ENCODE peak calls at places on chromosomes 7 and 10, in six cellular contexts. U, X, I, J, L and T are unnamed samples.

GRCh38 chr10:788796-789748 is 99.6 kb upstream of the DIP2C start:
- DNase-seq in X (peak), J (peak), L (peak), I (peak), U (peak), T (peak)

GRCh38 chr10:3477683-3478082 is 305.1 kb upstream of the PITRM1 start:
- DNase-seq in J (peak), U (peak), X (no peak), L (no peak), I (no peak), T (peak)

GRCh38 chr7:90178166-90178565 is 23.9 kb downstream of the STEAP1 start:
- DNase-seq in I (no peak), X (no peak), J (no peak), U (no peak), L (no peak), T (no peak)

GRCh38 chr10:16944961-16945360 is 127.7 kb upstream of the RSU1 start:
- DNase-seq in U (no peak), X (no peak), J (no peak), I (no peak), L (no peak), T (no peak)

GRCh38 chr10:3873728-3874461 is 88.9 kb upstream of the KLF6 start:
- DNase-seq in U (no peak), L (no peak), I (no peak), J (peak), X (no peak), T (peak)

GRCh38 chr10:119406888-119407777 is 135.4 kb downstream of the RGS10 start:
- DNase-seq in I (no peak), U (no peak), J (no peak), L (no peak), X (no peak), T (no peak)

GRCh38 chr10:33111652-33112051 is 153.6 kb upstream of the ITGB1 start:
- DNase-seq in I (no peak), J (no peak), X (no peak), L (no peak), U (no peak), T (no peak)

GRCh38 chr10:5534880-5535856 is 10.4 kb downstream of the CALML3 start:
- DNase-seq in J (peak), I (peak), U (no peak), X (no peak), L (no peak), T (peak)

GRCh38 chr7:127968547-127968946 is 62.7 kb downstream of the LRRC4 start:
- DNase-seq in X (no peak), L (no peak), U (no peak), J (no peak), I (no peak), T (no peak)

GRCh38 chr10:533611-534566 is 155.6 kb downstream of the DIP2C start:
- DNase-seq in L (no peak), U (no peak), X (no peak), J (no peak), I (no peak), T (no peak)

GRCh38 chr10:69500864-69501468 is 49.7 kb downstream of the TSPAN15 start:
- DNase-seq in I (no peak), U (no peak), J (no peak), L (no peak), X (peak), T (no peak)

GRCh38 chr7:116316838-116317612 is 106.7 kb downstream of the TES start:
- DNase-seq in U (peak), X (peak), I (peak), L (no peak), J (peak), T (peak)

DNA sequence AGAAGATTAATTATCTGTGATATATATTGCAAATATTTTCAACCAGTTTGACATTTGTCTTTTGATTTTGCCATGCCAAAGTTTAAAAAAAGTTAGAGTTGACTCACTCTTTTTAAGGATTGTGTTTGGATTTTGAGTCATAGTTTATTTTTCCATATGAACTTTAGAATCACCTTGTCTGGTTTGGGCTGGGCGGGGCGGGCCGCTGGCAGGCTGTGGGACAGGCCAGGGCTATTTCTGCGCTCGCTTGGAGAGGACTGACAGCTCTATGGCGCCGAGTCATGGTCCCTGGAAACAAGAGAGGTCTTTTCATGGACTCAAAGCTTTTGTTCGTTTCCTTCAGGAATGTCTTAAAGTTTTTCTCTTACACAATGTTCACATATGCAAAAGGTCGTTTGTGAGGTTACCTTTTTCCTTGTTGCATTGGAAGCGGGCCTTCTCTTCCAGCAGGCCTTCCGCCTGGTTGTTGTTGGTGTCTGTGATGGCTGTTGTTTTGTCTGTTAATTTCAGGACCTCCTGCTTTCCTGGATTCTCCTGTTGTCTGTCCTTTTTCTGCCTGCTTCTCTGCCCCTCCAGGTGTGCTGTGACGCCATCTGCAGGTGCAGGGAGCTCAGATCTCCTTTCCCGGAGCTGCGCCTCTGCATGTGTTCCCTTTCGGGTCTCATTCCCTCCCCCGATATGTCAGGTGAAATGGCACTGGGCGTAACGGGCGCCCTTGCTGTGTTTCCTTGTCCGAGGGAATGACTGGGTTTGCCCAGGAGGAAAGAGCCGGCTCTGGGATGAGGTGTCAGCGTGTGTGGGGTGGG is 53.8 kb downstream of the INPP5A start:
- DNase-seq in I (peak), L (no peak), J (peak), U (peak), X (peak), T (peak)
- TF ChIP-seq CTCF in I (no peak), L (no peak), J (peak), U (no peak), X (no peak), T (no peak)

DNA sequence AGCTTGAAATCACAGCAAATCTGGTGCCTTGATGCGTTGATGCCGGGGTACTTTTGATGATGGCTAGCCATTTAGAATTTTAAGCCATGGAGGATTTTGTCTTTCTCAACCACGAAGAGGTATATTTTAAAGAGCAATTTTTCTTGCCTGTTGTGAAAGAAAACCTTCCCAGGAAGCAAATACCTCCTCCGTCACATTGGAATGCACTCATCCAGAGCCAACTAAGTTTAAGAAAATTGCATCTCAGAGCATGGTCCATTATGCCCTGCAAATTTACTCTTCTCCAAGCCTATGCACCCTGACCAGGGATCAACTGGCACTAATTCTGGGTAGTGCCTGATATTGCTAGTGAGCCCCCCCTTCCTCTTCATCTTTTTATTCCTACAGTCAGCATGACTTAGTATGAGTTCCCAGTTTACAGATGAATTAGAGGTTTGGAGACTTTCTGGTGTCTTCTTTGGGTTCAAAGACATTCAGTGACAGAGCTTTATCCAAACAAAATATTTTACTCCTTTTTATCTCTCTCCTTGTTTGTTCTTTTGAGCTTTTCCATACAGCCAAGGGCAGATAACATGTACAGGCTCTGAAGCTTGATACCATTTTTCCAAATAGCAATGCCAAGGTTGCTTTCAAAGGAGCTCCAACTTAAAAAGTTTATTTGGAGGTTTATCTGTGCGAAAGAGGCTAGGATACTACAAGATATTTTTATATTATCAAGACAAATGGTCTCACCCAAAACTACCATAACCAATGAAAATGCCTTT is 56.6 kb upstream of the ANK3 start:
- DNase-seq in U (peak), J (no peak), I (no peak), X (no peak), L (no peak), T (no peak)
- H3K4me3 ChIP-seq in U (peak), J (no peak), I (no peak), X (no peak), L (no peak), T (no peak)

DNA sequence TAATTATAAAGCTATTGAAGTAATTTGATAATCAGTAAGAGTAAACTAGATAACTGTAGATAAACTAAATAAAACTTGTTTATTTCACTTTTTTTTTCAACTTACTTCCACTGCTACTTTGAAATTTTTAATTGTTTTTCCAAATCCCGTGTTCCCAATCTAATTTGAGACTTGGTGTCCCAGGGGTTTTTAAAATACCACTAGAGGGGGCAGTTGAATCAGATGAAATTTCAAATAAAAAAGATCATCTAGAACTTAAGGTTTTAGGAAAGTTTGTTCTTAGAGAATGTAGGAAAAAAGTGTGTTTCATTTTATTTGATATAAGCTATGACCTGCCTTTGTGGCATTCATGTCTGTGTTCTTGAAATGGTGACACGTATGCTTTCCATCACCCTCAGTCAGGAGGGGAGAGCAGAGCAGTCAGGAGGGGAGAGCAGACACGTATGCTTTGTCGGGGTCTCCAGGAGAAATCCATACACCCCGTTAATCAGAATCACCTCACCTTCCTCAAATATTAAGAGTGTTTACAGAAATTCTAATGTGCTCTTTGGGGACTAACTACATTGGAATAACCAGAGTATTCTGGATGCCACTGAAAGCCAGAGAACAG is 49.9 kb downstream of the C10orf67 start:
- DNase-seq in L (no peak), U (peak), I (no peak), X (no peak), J (peak), T (no peak)
- TF ChIP-seq CTCF in L (no peak), U (peak), I (no peak), X (no peak), J (peak), T (peak)

GRCh38 chr7:120981888-120982615 is 6.5 kb upstream of the CPED1 start:
- DNase-seq in U (peak), X (no peak), L (no peak), J (peak), I (no peak), T (peak)
- H3K4me3 ChIP-seq in U (no peak), X (no peak), L (no peak), J (no peak), I (no peak), T (no peak)

DNA sequence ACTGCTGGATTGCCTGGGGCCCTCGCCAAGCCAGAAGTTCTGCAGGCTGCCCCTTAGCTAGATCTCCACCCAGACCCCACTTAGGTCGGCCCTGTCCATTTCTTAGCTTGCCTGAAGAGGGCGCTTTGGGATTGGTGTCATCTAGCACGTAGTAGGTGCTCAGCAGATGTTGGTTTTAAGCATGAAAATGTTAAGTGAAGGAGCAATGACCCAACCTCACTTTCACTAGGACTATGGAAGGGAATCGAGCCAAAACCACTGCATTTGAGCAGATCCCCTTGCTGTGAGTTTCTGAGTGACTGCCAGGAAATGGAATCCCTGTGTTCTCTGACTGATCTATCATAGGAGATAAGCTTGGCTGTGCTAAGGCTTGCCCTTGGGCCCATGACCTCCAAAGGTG is 131.7 kb upstream of the EEPD1 start:
- DNase-seq in I (peak), U (peak), J (no peak), L (no peak), X (no peak), T (no peak)
- TF ChIP-seq CTCF in I (no peak), U (peak), J (peak), L (no peak), X (no peak), T (peak)

DNA sequence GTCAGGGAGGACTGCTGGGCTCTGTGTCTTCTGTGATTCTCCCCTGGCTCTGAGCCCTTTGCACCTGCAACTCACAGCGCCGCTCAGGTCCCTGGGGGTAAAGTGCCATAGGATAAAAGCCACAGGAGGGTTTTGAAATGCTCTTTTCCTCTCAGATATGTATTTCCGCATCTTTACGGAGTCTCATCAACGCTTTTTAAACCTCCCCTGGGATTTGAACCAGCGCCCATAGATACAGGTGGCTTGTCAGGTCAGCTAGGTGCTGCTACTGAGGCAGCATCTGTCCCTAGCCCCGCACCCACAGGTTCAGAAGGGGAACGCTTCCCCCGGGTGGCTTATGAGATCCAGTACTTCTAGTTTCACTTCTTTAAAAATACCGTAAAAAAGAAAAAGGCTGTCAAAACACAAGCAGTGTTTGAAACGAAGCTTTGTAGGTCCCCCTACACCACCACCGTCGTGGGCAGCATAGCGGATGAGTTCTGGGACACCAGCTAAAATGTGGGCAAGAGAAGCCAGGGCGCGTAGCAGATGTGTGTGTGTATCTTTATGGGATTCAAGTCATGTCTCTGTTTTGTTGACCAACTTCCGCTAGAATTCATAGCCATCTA is 173.5 kb downstream of the CUX1 start:
- DNase-seq in I (no peak), J (no peak), L (no peak), U (no peak), X (no peak), T (no peak)
- H3K4me3 ChIP-seq in I (no peak), J (no peak), L (no peak), U (no peak), X (no peak), T (no peak)

GRCh38 chr10:79273603-79274002 is 73.7 kb upstream of the PPIF start:
- DNase-seq in X (no peak), J (no peak), L (peak), I (no peak), U (no peak), T (no peak)
- TF ChIP-seq CTCF in X (no peak), J (no peak), L (no peak), I (no peak), U (no peak), T (no peak)

DNA sequence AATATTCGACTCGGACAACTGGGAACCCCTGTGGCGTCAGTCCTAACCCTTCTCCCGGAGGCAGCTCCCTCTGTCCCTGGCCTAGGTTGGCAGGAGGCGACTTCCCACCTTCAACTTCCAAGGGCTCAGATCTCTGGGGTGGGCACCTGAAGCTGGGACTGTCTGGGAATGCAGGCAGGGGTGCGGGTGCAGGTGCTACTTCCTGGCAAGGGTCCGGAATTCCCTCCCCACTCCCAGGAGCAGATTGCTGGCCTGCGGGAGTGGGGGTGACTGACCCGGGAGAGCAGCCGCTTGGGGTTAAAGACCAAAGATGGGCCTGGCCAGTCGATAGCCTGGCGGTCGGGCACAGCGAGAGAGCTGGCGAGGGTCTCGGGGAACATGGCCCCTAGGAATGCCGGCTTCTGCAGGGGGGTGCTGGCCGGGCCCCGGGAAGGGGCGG is 390 bp downstream of the EPHA1 start:
- DNase-seq in L (no peak), X (no peak), J (no peak), I (no peak), U (no peak), T (no peak)
- H3K4me3 ChIP-seq in L (no peak), X (peak), J (peak), I (peak), U (peak), T (peak)

DNA sequence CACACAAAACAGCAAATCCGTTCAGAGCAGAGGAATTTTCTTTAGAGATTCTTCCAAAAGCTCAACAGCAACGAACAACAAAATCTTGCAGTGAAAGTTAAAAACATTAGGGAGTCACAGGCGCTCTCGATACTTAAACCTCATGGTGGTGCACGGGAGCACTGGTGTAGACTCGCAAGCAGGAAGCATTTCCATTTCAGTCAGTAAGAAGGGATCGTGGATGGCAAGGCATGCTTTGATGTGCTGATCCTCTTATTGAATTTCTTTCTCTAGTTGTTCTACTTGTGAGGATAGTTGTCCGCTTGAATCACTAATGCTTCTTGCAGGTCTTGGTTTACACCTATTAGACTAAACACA is 264.7 kb downstream of the SKIDA1 start:
- DNase-seq in J (no peak), I (no peak), L (no peak), U (no peak), X (no peak), T (no peak)
- TF ChIP-seq CTCF in J (no peak), I (no peak), L (no peak), U (no peak), X (no peak), T (no peak)

GRCh38 chr7:76265299-76265698 is 37.2 kb upstream of the HSPB1 start:
- DNase-seq in I (no peak), L (no peak), X (no peak), U (no peak), J (no peak), T (no peak)

GRCh38 chr7:76269895-76270294 is 32.6 kb upstream of the HSPB1 start:
- DNase-seq in U (no peak), L (no peak), X (no peak), I (no peak), J (no peak), T (no peak)

GRCh38 chr7:76267835-76268183 is 34.7 kb upstream of the HSPB1 start:
- DNase-seq in J (no peak), L (no peak), U (no peak), X (no peak), I (no peak), T (no peak)

GRCh38 chr7:76268376-76268775 is 34.1 kb upstream of the HSPB1 start:
- DNase-seq in X (no peak), U (no peak), J (no peak), L (no peak), I (no peak), T (no peak)

DNA sequence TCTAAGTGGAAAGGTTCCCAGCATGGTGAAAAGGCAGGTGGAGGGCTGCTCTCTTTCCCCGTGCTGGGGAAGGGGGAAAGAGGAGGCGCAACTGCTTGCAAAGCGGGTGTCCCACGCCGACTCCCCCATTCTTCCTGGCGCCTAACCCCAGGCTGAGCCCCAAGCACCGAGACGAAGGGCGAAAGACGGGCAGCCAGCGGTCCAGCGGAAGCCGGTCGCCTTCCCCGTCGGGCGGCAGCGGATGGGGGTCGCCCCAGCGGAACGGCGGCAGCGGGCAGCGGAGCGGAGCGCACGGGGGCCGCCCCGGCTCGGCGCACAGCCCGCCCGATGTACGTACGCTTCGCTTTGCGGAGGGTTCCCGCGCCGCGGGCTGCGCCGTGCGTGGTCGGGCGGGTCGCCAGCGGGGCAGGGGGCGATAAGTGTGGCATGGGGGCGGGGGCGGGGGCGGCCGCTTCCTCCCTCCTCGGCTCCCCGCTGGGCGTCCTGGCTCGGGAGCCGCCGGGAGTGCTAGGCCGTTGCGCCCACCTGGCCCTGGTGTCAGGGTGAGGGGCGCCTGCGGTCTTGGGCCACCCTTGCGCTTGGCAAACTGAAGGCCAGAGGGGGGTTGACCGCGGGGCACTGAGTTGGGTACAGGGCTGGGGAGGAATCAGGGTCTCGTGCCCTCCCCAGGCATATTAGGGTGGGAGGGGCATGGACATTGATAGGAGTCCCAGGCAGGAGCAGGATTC is 35.2 kb upstream of the HSPB1 start:
- DNase-seq in J (no peak), L (no peak), X (no peak), I (no peak), U (no peak), T (no peak)
- H3K4me3 ChIP-seq in J (no peak), L (peak), X (peak), I (peak), U (no peak), T (no peak)